ENCODE peak calls at places on chromosomes 12 and 14, in ten cellular contexts. S, G, H, A, K, N, W, C, Z and J are unnamed samples. For H3K9me3 and H3K4me1, the result is how much of the 10 kb centered on the place peaks cover.

GRCh38 chr12:113163030-113163360 is 13.5 kb downstream of the CFAP73 start:
- DNase-seq in W (peak), H (no peak), C (no peak), S (no peak), K (no peak), G (no peak), N (no peak), Z (no peak), A (no peak), J (no peak)

GRCh38 chr12:98213556-98213955 is 301.8 kb upstream of the TMPO start:
- DNase-seq in H (no peak), Z (no peak), S (peak), N (no peak), G (no peak), A (no peak), K (no peak), C (no peak), W (peak), J (no peak)

GRCh38 chr14:49464885-49465284 is 121.3 kb downstream of the RPS29 start:
- DNase-seq in W (peak), H (peak), G (no peak), Z (no peak), N (no peak), K (no peak), C (no peak), S (peak), A (no peak), J (no peak)

GRCh38 chr14:89255852-89256251 is 161.2 kb downstream of the FOXN3 start:
- DNase-seq in H (no peak), A (no peak), N (no peak), Z (no peak), W (no peak), G (no peak), K (no peak), S (no peak), C (no peak), J (no peak)

GRCh38 chr12:8914716-8915526 is 612 bp downstream of the PHC1 start:
- DNase-seq in K (peak), H (peak), Z (peak), G (peak), N (peak), C (peak), S (peak), W (peak), A (peak), J (peak)

GRCh38 chr12:15996254-15996653 is 85.1 kb downstream of the DERA start:
- DNase-seq in K (no peak), S (peak), Z (no peak), G (no peak), A (no peak), W (peak), N (no peak), H (peak), C (no peak), J (no peak)

GRCh38 chr12:5988659-5989116 is 43.6 kb upstream of the ANO2 start:
- DNase-seq in H (peak), K (peak), W (peak), A (peak), G (peak), N (peak), C (peak), Z (peak), S (peak), J (peak)

GRCh38 chr12:61220337-61220736 is 1039.9 kb upstream of the USP15 start:
- DNase-seq in N (no peak), S (no peak), Z (no peak), A (no peak), H (no peak), C (no peak), K (no peak), W (no peak), G (no peak), J (no peak)

GRCh38 chr12:88633312-88633711 is 53.0 kb upstream of the KITLG start:
- DNase-seq in Z (no peak), K (no peak), C (no peak), A (no peak), H (no peak), S (no peak), W (no peak), N (no peak), G (no peak), J (no peak)

GRCh38 chr12:59708059-59708458 is 112.2 kb downstream of the SLC16A7 start:
- DNase-seq in G (no peak), H (peak), C (no peak), A (no peak), Z (no peak), S (no peak), K (no peak), N (no peak), W (no peak), J (no peak)

GRCh38 chr14:41825622-41826021 is 218.9 kb downstream of the LRFN5 start:
- DNase-seq in S (no peak), C (no peak), H (no peak), Z (no peak), K (no peak), G (no peak), W (no peak), A (no peak), N (no peak), J (no peak)

GRCh38 chr12:1778911-1779310 is 41.5 kb upstream of the LRTM2 start:
- DNase-seq in A (no peak), N (no peak), C (no peak), S (no peak), H (peak), Z (no peak), K (no peak), G (no peak), W (no peak), J (no peak)

GRCh38 chr14:92657457-92658142 is 90.8 kb downstream of the LGMN start:
- DNase-seq in S (no peak), N (no peak), C (no peak), G (no peak), K (no peak), W (no peak), Z (no peak), A (no peak), H (no peak), J (peak)

GRCh38 chr12:1927751-1928351 is 9.4 kb upstream of the CACNA2D4 start:
- DNase-seq in N (no peak), C (no peak), W (peak), S (peak), K (no peak), H (peak), Z (no peak), G (no peak), A (no peak), J (no peak)

GRCh38 chr12:26233620-26234019 is 38.2 kb downstream of the SSPN start:
- DNase-seq in H (peak), W (no peak), S (no peak), N (no peak), G (no peak), K (no peak), A (no peak), Z (no peak), C (no peak), J (no peak)

GRCh38 chr14:55438066-55438683 is 2.2 kb downstream of the TBPL2 start:
- DNase-seq in Z (no peak), S (no peak), G (peak), H (peak), A (no peak), K (no peak), C (peak), W (peak), N (peak), J (no peak)

GRCh38 chr12:109387425-109388166 is 39.9 kb downstream of the MYO1H start:
- DNase-seq in S (peak), A (no peak), N (peak), H (peak), W (peak), K (no peak), G (no peak), C (no peak), Z (no peak), J (no peak)

GRCh38 chr12:30358113-30358512 is 337.6 kb downstream of the IPO8 start:
- DNase-seq in H (no peak), Z (no peak), N (no peak), G (no peak), K (no peak), C (no peak), A (no peak), W (no peak), S (no peak), J (no peak)

GRCh38 chr12:43338848-43339526 is 213.0 kb downstream of the ADAMTS20 start:
- DNase-seq in G (no peak), Z (no peak), H (peak), K (no peak), A (no peak), C (no peak), W (peak), S (no peak), N (no peak), J (no peak)

GRCh38 chr12:46571593-46571992 is 199.0 kb upstream of the SLC38A2 start:
- DNase-seq in N (no peak), A (no peak), Z (no peak), G (no peak), S (no peak), H (no peak), W (no peak), C (no peak), K (no peak), J (no peak)

GRCh38 chr14:106843951-106844483 is 1317.6 kb downstream of the TMEM121 start:
- DNase-seq in K (peak), N (peak), W (no peak), G (peak), Z (peak), A (no peak), S (no peak), H (no peak), C (peak), J (no peak)

GRCh38 chr14:52589646-52590045 is 37.0 kb downstream of the GPR137C start:
- DNase-seq in N (no peak), W (no peak), Z (no peak), A (no peak), G (no peak), H (no peak), K (no peak), C (no peak), S (no peak), J (no peak)

GRCh38 chr12:18583655-18584054 is 154.2 kb downstream of the PLCZ1 start:
- DNase-seq in N (no peak), K (no peak), S (no peak), H (peak), C (no peak), A (no peak), Z (no peak), G (no peak), W (no peak), J (no peak)

GRCh38 chr14:65352964-65353530 is 59.5 kb upstream of the FUT8 start:
- DNase-seq in S (no peak), W (no peak), H (no peak), G (no peak), C (no peak), N (peak), A (no peak), Z (no peak), K (no peak), J (no peak)

GRCh38 chr14:64388533-64389243 is 535 bp downstream of the MTHFD1 start:
- DNase-seq in Z (no peak), C (no peak), H (peak), N (no peak), G (no peak), S (no peak), A (no peak), W (no peak), K (no peak), J (no peak)

GRCh38 chr14:49634547-49635334 is at the start of gene DNAAF2:
- DNase-seq in S (peak), A (peak), N (peak), C (peak), G (peak), H (peak), W (peak), Z (peak), K (peak), J (peak)

GRCh38 chr14:56422703-56423213 is 156.8 kb upstream of the TMEM260 start:
- DNase-seq in W (peak), S (peak), A (no peak), Z (peak), N (peak), C (peak), H (peak), G (peak), K (peak), J (peak)

GRCh38 chr12:78403681-78404080 is 460.9 kb upstream of the SYT1 start:
- DNase-seq in W (no peak), G (no peak), K (no peak), H (peak), S (no peak), Z (no peak), N (no peak), A (no peak), C (no peak), J (no peak)

GRCh38 chr14:24151404-24152080 is 4.2 kb downstream of the RNF31 start:
- DNase-seq in G (no peak), N (no peak), W (no peak), H (no peak), K (no peak), S (no peak), C (no peak), Z (no peak), A (no peak), J (no peak)

DNA sequence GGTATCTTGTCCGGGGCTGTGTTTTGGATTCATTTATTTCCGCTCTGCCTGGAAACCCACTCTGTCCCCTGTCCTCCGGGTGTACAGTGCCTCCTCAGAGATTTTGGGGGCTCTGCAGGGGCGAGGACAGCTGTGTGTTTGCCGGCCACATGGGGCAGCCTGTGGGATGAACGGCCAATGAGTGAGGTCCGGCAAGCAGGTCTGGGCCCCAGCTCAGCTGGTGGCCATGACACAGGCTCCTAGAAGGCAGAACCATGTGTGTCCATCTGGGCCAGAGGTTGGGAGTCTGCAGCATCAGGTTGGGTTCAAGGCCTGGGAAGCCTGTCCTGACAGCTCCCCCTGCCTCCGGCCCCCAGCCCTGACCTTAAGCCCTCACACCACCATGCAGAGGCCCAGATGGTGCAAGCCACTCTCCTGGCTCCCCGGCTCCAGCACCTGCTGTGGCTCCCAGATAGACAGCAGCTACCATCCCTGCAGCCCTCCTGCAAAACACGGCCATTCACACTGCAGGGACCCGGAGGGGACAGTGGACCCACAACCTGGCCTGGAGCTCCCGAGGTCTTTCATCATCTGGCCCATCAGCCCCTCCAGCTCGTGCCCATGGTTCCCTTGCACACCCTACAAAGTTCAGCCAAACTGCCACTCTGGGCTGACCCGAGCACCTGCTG is 220.1 kb upstream of the C14orf180 start:
- DNase-seq in N (no peak), K (peak), Z (no peak), W (peak), H (no peak), G (no peak), A (no peak), C (no peak), S (peak), J (no peak)
- H3K9me3 ChIP-seq in N (under half), K (under half), Z (under half), W (under half), H (under half), G (under half), A (under half), C (under half), S (under half), J (under half)

GRCh38 chr12:31726575-31726974 is 2.2 kb downstream of the AMN1 start:
- DNase-seq in W (no peak), S (no peak), K (no peak), A (no peak), Z (no peak), G (no peak), C (no peak), N (no peak), H (no peak), J (no peak)
- H3K4me1 ChIP-seq in W (under half), S (under half), K (under half), A (under half), Z (under half), G (half or more), C (under half), N (under half), H (under half), J (under half)

GRCh38 chr14:67413806-67414769 is 2.1 kb upstream of the PLEK2 start:
- DNase-seq in H (peak), W (peak), K (no peak), Z (no peak), A (no peak), S (no peak), G (no peak), C (no peak), N (peak), J (no peak)

GRCh38 chr14:67411375-67411774 is 590 bp downstream of the PLEK2 start:
- DNase-seq in Z (no peak), C (no peak), N (no peak), S (no peak), H (no peak), G (no peak), W (no peak), K (no peak), A (no peak), J (no peak)

GRCh38 chr14:67409461-67409860 is 2.5 kb downstream of the PLEK2 start:
- DNase-seq in C (no peak), S (no peak), Z (no peak), K (no peak), A (no peak), H (no peak), N (no peak), W (no peak), G (no peak), J (no peak)

GRCh38 chr14:67410313-67410712 is 1.7 kb downstream of the PLEK2 start:
- DNase-seq in K (no peak), G (no peak), W (no peak), H (no peak), A (no peak), C (no peak), N (no peak), Z (no peak), S (no peak), J (no peak)

GRCh38 chr14:67411820-67412421 is at the start of gene PLEK2:
- DNase-seq in G (peak), K (peak), C (peak), H (peak), N (no peak), A (peak), Z (no peak), W (no peak), S (no peak), J (peak)
- H3K27ac ChIP-seq in G (no peak), K (no peak), C (no peak), H (no peak), N (no peak), A (no peak), Z (no peak), W (no peak), S (no peak), J (no peak)

GRCh38 chr12:132937476-132937875 is 18.6 kb downstream of the ZNF605 start:
- DNase-seq in C (no peak), N (no peak), S (no peak), A (no peak), G (no peak), H (no peak), K (no peak), Z (no peak), W (no peak), J (no peak)
- H3K9me3 ChIP-seq in C (under half), N (half or more), S (under half), A (half or more), G (under half), H (under half), K (under half), Z (under half), W (half or more), J (half or more)

GRCh38 chr12:92136021-92136735 is 9.5 kb downstream of the BTG1 start:
- DNase-seq in Z (no peak), G (no peak), W (no peak), S (no peak), N (no peak), H (no peak), C (no peak), K (no peak), A (no peak), J (no peak)
- H3K4me1 ChIP-seq in Z (under half), G (half or more), W (under half), S (under half), N (half or more), H (half or more), C (half or more), K (under half), A (under half), J (half or more)

DNA sequence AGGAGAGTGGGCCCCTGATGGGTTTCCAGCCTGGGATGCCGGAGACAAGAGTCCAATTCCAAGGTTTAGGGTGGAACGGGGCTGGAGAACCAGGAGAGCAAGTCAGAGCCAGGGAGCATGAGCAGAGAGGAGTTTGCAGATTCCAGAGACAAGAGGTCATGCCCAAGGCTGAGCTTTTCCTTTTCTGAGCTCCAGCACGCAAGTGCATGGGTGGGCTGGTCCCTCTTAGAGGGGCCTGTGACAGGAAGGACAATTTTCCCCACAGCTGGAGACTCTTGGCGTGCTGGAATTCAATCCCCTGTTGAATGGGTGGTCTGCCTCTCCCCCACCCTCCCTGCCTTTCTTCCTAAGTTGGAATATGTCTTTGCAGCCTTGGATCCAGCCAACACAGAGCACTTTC is 431.9 kb downstream of the BCL11B start:
- DNase-seq in G (no peak), C (no peak), Z (no peak), N (no peak), H (no peak), K (no peak), S (peak), A (no peak), W (peak), J (no peak)
- H3K27ac ChIP-seq in G (no peak), C (no peak), Z (no peak), N (no peak), H (no peak), K (no peak), S (no peak), A (no peak), W (no peak), J (no peak)

DNA sequence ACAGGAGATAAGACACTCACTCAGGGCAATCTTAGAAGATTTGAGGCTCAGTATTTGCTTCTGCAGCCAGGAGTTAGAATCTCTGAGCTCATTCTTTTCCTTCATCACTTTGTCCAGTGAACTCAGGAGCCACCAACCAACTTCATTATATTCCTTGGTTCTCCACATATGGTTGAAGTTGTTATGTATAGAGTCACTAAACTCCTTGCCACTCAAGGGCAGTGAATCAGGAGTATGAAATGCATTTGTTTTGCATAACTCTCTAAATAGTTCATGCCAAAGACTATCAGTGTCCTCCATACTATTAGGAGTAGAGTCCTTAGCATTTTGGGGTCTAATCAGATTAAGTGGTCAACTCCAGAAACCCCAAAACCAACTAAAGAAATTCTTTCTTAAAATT is 150.6 kb downstream of the CCDC59 start:
- DNase-seq in K (no peak), H (no peak), A (no peak), W (no peak), Z (no peak), N (no peak), G (no peak), C (no peak), S (no peak), J (no peak)
- H3K9me3 ChIP-seq in K (under half), H (under half), A (under half), W (under half), Z (under half), N (under half), G (under half), C (under half), S (under half), J (under half)

GRCh38 chr12:38890102-38890501 is 15.3 kb downstream of the CPNE8 start:
- DNase-seq in K (no peak), A (no peak), S (no peak), N (no peak), C (no peak), Z (no peak), H (no peak), W (no peak), G (no peak), J (no peak)
- H3K4me1 ChIP-seq in K (under half), A (under half), S (under half), N (under half), C (under half), Z (under half), H (under half), W (under half), G (under half), J (under half)

GRCh38 chr14:68596211-68596610 is 196.7 kb downstream of the ZFP36L1 start:
- DNase-seq in A (no peak), Z (no peak), G (no peak), N (no peak), K (no peak), W (no peak), C (no peak), S (no peak), H (no peak), J (no peak)
- H3K27ac ChIP-seq in A (no peak), Z (peak), G (no peak), N (no peak), K (no peak), W (no peak), C (peak), S (no peak), H (no peak), J (peak)

GRCh38 chr12:132908145-132909029 is 21.0 kb upstream of the CHFR start:
- DNase-seq in W (peak), S (peak), A (peak), Z (peak), N (peak), G (peak), K (peak), C (peak), H (peak), J (peak)

GRCh38 chr12:132909030-132909368 is 21.6 kb upstream of the CHFR start:
- DNase-seq in C (no peak), A (no peak), S (no peak), K (no peak), N (no peak), G (no peak), Z (no peak), W (no peak), H (no peak), J (no peak)

GRCh38 chr12:132904718-132905328 is 17.4 kb upstream of the CHFR start:
- DNase-seq in A (peak), W (peak), C (peak), K (peak), Z (peak), H (peak), G (peak), S (peak), N (no peak), J (peak)

GRCh38 chr12:132907216-132907615 is 19.8 kb upstream of the CHFR start:
- DNase-seq in G (no peak), Z (no peak), N (no peak), A (no peak), C (no peak), K (no peak), H (no peak), W (peak), S (no peak), J (no peak)
- H3K9me3 ChIP-seq in G (under half), Z (under half), N (under half), A (under half), C (under half), K (under half), H (under half), W (under half), S (under half), J (under half)